ENCODE peak calls at places on chromosomes 3 and 15, in seven cellular contexts. I, S, E, J, W, Q and D are unnamed samples.

GRCh38 chr3:17089314-17089700 is 204.6 kb downstream of the PLCL2 start:
- DNase-seq in I (no peak), S (no peak), E (no peak), J (no peak), W (no peak), Q (no peak), D (no peak)

GRCh38 chr3:8974458-8974857 is 11.2 kb upstream of the RAD18 start:
- DNase-seq in I (no peak), S (no peak), E (no peak), J (no peak), W (no peak), Q (no peak), D (no peak)

GRCh38 chr15:92696096-92696495 is 40.5 kb upstream of the FAM174B start:
- DNase-seq in I (no peak), S (no peak), E (no peak), J (no peak), W (no peak), Q (no peak), D (no peak)

GRCh38 chr15:29734917-29735572 is 87.2 kb downstream of the TJP1 start:
- DNase-seq in I (no peak), S (no peak), E (no peak), J (no peak), W (no peak), Q (no peak), D (no peak)

GRCh38 chr3:73070675-73071575 is 9.5 kb downstream of the EBLN2 start:
- DNase-seq in I (no peak), S (no peak), E (no peak), J (no peak), W (no peak), Q (no peak), D (no peak)

GRCh38 chr3:14602006-14602803 is 49.4 kb upstream of the CCDC174 start:
- DNase-seq in I (no peak), S (no peak), E (no peak), J (no peak), W (no peak), Q (peak; percentile 43), D (peak; percentile 38)

GRCh38 chr3:77799280-77799679 is 759.4 kb downstream of the ROBO2 start:
- DNase-seq in I (no peak), S (no peak), E (no peak), J (no peak), W (no peak), Q (no peak), D (no peak)

GRCh38 chr3:55461896-55462295 is 25.2 kb downstream of the WNT5A start:
- DNase-seq in I (no peak), S (no peak), E (no peak), J (no peak), W (no peak), Q (no peak), D (no peak)

GRCh38 chr15:62896969-62897486 is 145.5 kb upstream of the TPM1 start:
- DNase-seq in I (peak; percentile 56), S (no peak), E (no peak), J (no peak), W (peak; percentile 83), Q (no peak), D (no peak)

GRCh38 chr3:99625643-99626414 is 12.6 kb upstream of the COL8A1 start:
- DNase-seq in I (no peak), S (no peak), E (no peak), J (no peak), W (no peak), Q (no peak), D (no peak)

GRCh38 chr3:97815149-97815917 is 6.5 kb upstream of the CRYBG3 start:
- DNase-seq in I (no peak), S (no peak), E (no peak), J (no peak), W (no peak), Q (no peak), D (no peak)

GRCh38 chr3:155549087-155549486 is 195.8 kb downstream of the PLCH1 start:
- DNase-seq in I (no peak), S (no peak), E (no peak), J (no peak), W (no peak), Q (no peak), D (no peak)

GRCh38 chr15:74202461-74203401 is at the start of gene STRA6:
- DNase-seq in I (no peak), S (no peak), E (no peak), J (no peak), W (no peak), Q (peak; percentile 69), D (no peak)